ENCODE peak calls at places on chromosomes 2 and 18, in nine cellular contexts. Q is dorsolateral prefrontal cortex, V is MM.1S, M is endodermal cell, G is Caco-2, S is right lobe of liver, Y is K562, T is RWPE1, Z is mucosa of descending colon. E is an unnamed sample.

GRCh38 chr18:63177259-63177658 is 142.3 kb downstream of the BCL2 start:
- DNase-seq in Q (no peak), V (no peak), M (no peak), G (no peak), S (no peak), Y (no peak), T (no peak), Z (no peak), E (no peak)

GRCh38 chr2:171088057-171088834 is 72.4 kb downstream of the TLK1 start:
- DNase-seq in Q (no peak), V (no peak), M (no peak), G (no peak), S (no peak), Y (no peak), T (no peak), Z (no peak), E (no peak)

GRCh38 chr2:30456578-30456977 is 9.5 kb downstream of the LCLAT1 start:
- DNase-seq in Q (no peak), V (no peak), M (no peak), G (no peak), S (no peak), Y (no peak), T (no peak), Z (no peak), E (no peak)

GRCh38 chr18:79399275-79400081 is 3.7 kb downstream of the NFATC1 start:
- DNase-seq in Q (no peak), V (no peak), M (peak), G (no peak), S (peak), Y (peak), T (no peak), Z (no peak), E (no peak)

GRCh38 chr18:64082054-64082453 is 66.8 kb downstream of the LINC00305 start:
- DNase-seq in Q (no peak), V (no peak), M (no peak), G (no peak), S (no peak), Y (no peak), T (no peak), Z (no peak), E (no peak)

GRCh38 chr2:145383961-145384360 is 864.0 kb upstream of the ZEB2 start:
- DNase-seq in Q (no peak), V (no peak), M (no peak), G (no peak), S (no peak), Y (no peak), T (no peak), Z (no peak), E (no peak)

GRCh38 chr2:665340-666073 is 11.7 kb downstream of the TMEM18 start:
- DNase-seq in Q (no peak), V (no peak), M (peak), G (no peak), S (no peak), Y (no peak), T (no peak), Z (no peak), E (no peak)

GRCh38 chr2:232624554-232624842 is 8.9 kb upstream of the EFHD1 start:
- DNase-seq in Q (no peak), V (no peak), M (no peak), G (no peak), S (no peak), Y (no peak), T (peak), Z (no peak), E (no peak)

GRCh38 chr2:37156071-37156856 is 516 bp downstream of the EIF2AK2 start:
- DNase-seq in Q (peak), V (peak), M (peak), G (peak), S (no peak), Y (peak), T (peak), Z (peak), E (no peak)

GRCh38 chr2:171629113-171629512 is 58.2 kb upstream of the DYNC1I2 start:
- DNase-seq in Q (no peak), V (no peak), M (no peak), G (no peak), S (no peak), Y (no peak), T (no peak), Z (no peak), E (no peak)

GRCh38 chr2:99809259-99809900 is 319.6 kb upstream of the REV1 start:
- DNase-seq in Q (no peak), V (no peak), M (no peak), G (no peak), S (no peak), Y (no peak), T (no peak), Z (no peak), E (no peak)

GRCh38 chr2:66962625-66963207 is 434.4 kb upstream of the ETAA1 start:
- DNase-seq in Q (no peak), V (no peak), M (peak), G (peak), S (no peak), Y (no peak), T (no peak), Z (no peak), E (no peak)

GRCh38 chr2:238015705-238016104 is 45.1 kb upstream of the SCLY start:
- DNase-seq in Q (no peak), V (no peak), M (no peak), G (no peak), S (no peak), Y (no peak), T (no peak), Z (no peak), E (no peak)

GRCh38 chr18:80231151-80231550 is 16.2 kb downstream of the PARD6G start:
- DNase-seq in Q (no peak), V (no peak), M (no peak), G (no peak), S (no peak), Y (no peak), T (no peak), Z (no peak), E (no peak)

GRCh38 chr2:151410485-151410833 is 757 bp downstream of the RIF1 start:
- DNase-seq in Q (no peak), V (peak), M (peak), G (peak), S (no peak), Y (no peak), T (peak), Z (peak), E (peak)

GRCh38 chr18:2572892-2573291 is 1.5 kb downstream of the NDC80 start:
- DNase-seq in Q (no peak), V (no peak), M (no peak), G (no peak), S (no peak), Y (no peak), T (no peak), Z (no peak), E (no peak)

GRCh38 chr18:2572144-2572682 is 856 bp downstream of the NDC80 start:
- DNase-seq in Q (no peak), V (peak), M (no peak), G (no peak), S (no peak), Y (no peak), T (no peak), Z (no peak), E (no peak)

GRCh38 chr18:2569338-2570207 is 1.7 kb downstream of the METTL4 start:
- DNase-seq in Q (no peak), V (no peak), M (no peak), G (no peak), S (no peak), Y (peak), T (no peak), Z (no peak), E (no peak)

GRCh38 chr18:2571200-2572143 is at the start of the genes METTL4 and NDC80:
- DNase-seq in Q (peak), V (peak), M (peak), G (peak), S (peak), Y (peak), T (peak), Z (peak), E (peak)

DNA sequence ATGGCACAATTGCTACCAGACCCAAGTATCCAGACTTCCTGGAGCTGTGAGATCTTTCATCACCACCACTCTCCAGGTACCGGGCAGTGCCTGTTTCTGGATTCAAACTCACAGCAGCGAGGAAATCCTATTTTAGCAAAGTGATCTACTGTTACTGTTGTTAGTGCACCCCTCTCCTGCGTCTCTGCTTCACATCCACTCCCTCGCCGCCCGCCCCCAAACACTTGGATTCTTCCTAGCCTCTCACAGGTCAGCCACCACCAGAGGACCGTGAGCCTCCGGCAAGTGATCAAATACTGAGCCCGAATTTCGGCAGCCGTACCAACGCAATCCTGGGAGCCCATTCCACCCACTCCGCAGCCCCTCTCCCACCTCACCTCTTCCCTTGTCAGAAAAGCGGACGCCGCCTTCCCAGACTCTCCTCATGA is 519 bp downstream of the METTL4 start:
- DNase-seq in Q (peak), V (peak), M (peak), G (peak), S (peak), Y (peak), T (peak), Z (peak), E (peak)
- TF ChIP-seq CTCF in Q (no peak), V (no peak), M (peak), G (peak), S (no peak), Y (no peak), T (no peak), Z (no peak), E (no peak)

GRCh38 chr2:166895243-166895642 is 7.0 kb downstream of the XIRP2 start:
- DNase-seq in Q (no peak), V (no peak), M (peak), G (no peak), S (no peak), Y (no peak), T (no peak), Z (no peak), E (no peak)
- TF ChIP-seq CTCF in Q (no peak), V (no peak), M (peak), G (no peak), S (no peak), Y (no peak), T (no peak), Z (no peak), E (no peak)

GRCh38 chr2:62713837-62714236 is 8.3 kb downstream of the EHBP1 start:
- DNase-seq in Q (no peak), V (no peak), M (no peak), G (no peak), S (no peak), Y (no peak), T (no peak), Z (no peak), E (no peak)

GRCh38 chr2:62716768-62717167 is 11.3 kb downstream of the EHBP1 start:
- DNase-seq in Q (no peak), V (no peak), M (no peak), G (no peak), S (no peak), Y (no peak), T (no peak), Z (no peak), E (no peak)

GRCh38 chr2:62706721-62707516 is 1.4 kb downstream of the EHBP1 start:
- DNase-seq in Q (no peak), V (no peak), M (no peak), G (no peak), S (no peak), Y (no peak), T (no peak), Z (peak), E (no peak)

GRCh38 chr2:62708751-62709150 is 3.2 kb downstream of the EHBP1 start:
- DNase-seq in Q (no peak), V (no peak), M (no peak), G (no peak), S (no peak), Y (no peak), T (no peak), Z (no peak), E (no peak)

GRCh38 chr2:62711832-62712494 is 6.5 kb downstream of the EHBP1 start:
- DNase-seq in Q (no peak), V (no peak), M (no peak), G (no peak), S (no peak), Y (no peak), T (no peak), Z (no peak), E (no peak)
- TF ChIP-seq CTCF in Q (no peak), V (no peak), M (no peak), G (no peak), S (no peak), Y (no peak), T (no peak), Z (no peak), E (no peak)

GRCh38 chr2:47594656-47595055 is 188.3 kb upstream of the MSH6 start:
- DNase-seq in Q (no peak), V (no peak), M (no peak), G (no peak), S (no peak), Y (no peak), T (no peak), Z (no peak), E (no peak)
- TF ChIP-seq CTCF in Q (no peak), V (no peak), M (no peak), G (no peak), S (no peak), Y (no peak), T (no peak), Z (no peak), E (no peak)

E was measured in GM13976.